ENCODE peak calls at places on chromosomes 3 and 15, in nine cellular contexts. I is spleen, V is foreskin fibroblast, J is BE2C, E is cardiac muscle cell, A is upper lobe of right lung, D is body of pancreas, N is adrenal gland, M is ovary. W is an unnamed sample.

GRCh38 chr3:72444642-72445223 is 403.5 kb downstream of the SHQ1 start:
- DNase-seq in N (no peak), I (no peak), D (no peak), J (no peak), M (no peak), E (peak), V (no peak), A (no peak), W (no peak)

GRCh38 chr15:68511073-68511991 is 67.5 kb upstream of the CORO2B start:
- DNase-seq in D (peak), E (peak), A (no peak), V (no peak), M (no peak), J (no peak), N (no peak), I (no peak), W (no peak)

GRCh38 chr3:98593046-98593936 is at the start of gene CPOX:
- DNase-seq in N (peak), A (peak), M (peak), V (peak), I (peak), E (peak), D (peak), J (peak), W (peak)

GRCh38 chr3:34056951-34057390 is 258.5 kb downstream of the PDCD6IP start:
- DNase-seq in J (no peak), N (no peak), E (no peak), D (no peak), M (no peak), I (no peak), V (no peak), A (no peak), W (no peak)

GRCh38 chr3:48403533-48404439 is 26.1 kb downstream of the PLXNB1 start:
- DNase-seq in J (no peak), E (no peak), I (peak), V (no peak), N (no peak), M (no peak), A (no peak), D (no peak), W (no peak)

GRCh38 chr3:128277378-128278049 is 124.2 kb downstream of the EEFSEC start:
- DNase-seq in N (peak), D (no peak), I (no peak), E (no peak), V (no peak), A (peak), M (no peak), J (no peak), W (no peak)

GRCh38 chr3:36803096-36803811 is 38.9 kb upstream of the DCLK3 start:
- DNase-seq in N (no peak), I (no peak), E (no peak), D (no peak), J (no peak), M (no peak), V (no peak), A (no peak), W (no peak)

GRCh38 chr15:80803580-80804525 is 24.7 kb downstream of the CEMIP start:
- DNase-seq in D (no peak), J (no peak), M (no peak), A (no peak), V (no peak), N (no peak), I (no peak), E (no peak), W (no peak)

GRCh38 chr15:45088801-45089711 is 24.9 kb downstream of the DUOX2 start:
- DNase-seq in M (no peak), V (no peak), A (no peak), J (peak), D (no peak), E (peak), N (no peak), I (no peak), W (no peak)

GRCh38 chr3:177169936-177170722 is 27.2 kb downstream of the TBL1XR1 start:
- DNase-seq in D (peak), V (no peak), N (no peak), M (no peak), E (no peak), I (no peak), A (no peak), J (no peak), W (no peak)

GRCh38 chr3:152236741-152237140 is 32.0 kb upstream of the MBNL1 start:
- DNase-seq in V (peak), I (no peak), A (no peak), M (no peak), E (no peak), J (no peak), N (no peak), D (no peak), W (peak)

GRCh38 chr3:48695113-48695753 is 9.5 kb upstream of the NCKIPSD start:
- DNase-seq in D (peak), E (peak), M (peak), A (peak), N (no peak), I (peak), V (peak), J (no peak), W (no peak)

GRCh38 chr3:55735976-55736375 is 248.9 kb upstream of the WNT5A start:
- DNase-seq in N (no peak), E (no peak), M (no peak), A (no peak), I (no peak), V (peak), J (no peak), D (no peak), W (no peak)

GRCh38 chr15:22904736-22905135 is 66.3 kb downstream of the NIPA2 start:
- DNase-seq in J (no peak), E (no peak), V (no peak), A (no peak), N (no peak), D (peak), I (peak), M (no peak), W (no peak)

GRCh38 chr3:72376917-72377710 is 471.1 kb downstream of the SHQ1 start:
- DNase-seq in V (no peak), N (no peak), M (no peak), J (no peak), D (no peak), I (no peak), E (no peak), A (no peak), W (no peak)

GRCh38 chr15:41256577-41257038 is 25.5 kb downstream of the CHP1 start:
- DNase-seq in M (no peak), E (peak), J (no peak), I (no peak), A (no peak), N (no peak), V (no peak), D (no peak), W (no peak)

GRCh38 chr3:191356586-191357439 is 26.5 kb upstream of the UTS2B start:
- DNase-seq in J (no peak), D (no peak), N (no peak), E (peak), V (peak), I (no peak), A (no peak), M (peak), W (no peak)

GRCh38 chr3:43638594-43639447 is 17.0 kb upstream of the ANO10 start:
- DNase-seq in A (no peak), N (no peak), J (no peak), M (no peak), V (peak), I (peak), E (no peak), D (peak), W (no peak)

GRCh38 chr3:55405436-55405835 is 81.7 kb downstream of the WNT5A start:
- DNase-seq in A (no peak), N (no peak), V (no peak), E (peak), J (peak), I (no peak), M (no peak), D (no peak), W (peak)

GRCh38 chr3:138835177-138835757 is 539 bp upstream of the PIK3CB start:
- DNase-seq in J (no peak), V (no peak), E (no peak), A (no peak), I (no peak), D (no peak), M (no peak), N (no peak), W (no peak)

GRCh38 chr3:46944191-46944590 is 32.4 kb downstream of the CCDC12 start:
- DNase-seq in E (no peak), N (no peak), I (peak), D (peak), A (no peak), J (no peak), M (no peak), V (no peak), W (no peak)

GRCh38 chr3:179852117-179852886 is 184.4 kb downstream of the PEX5L start:
- DNase-seq in N (no peak), J (peak), I (no peak), M (no peak), V (peak), E (peak), D (no peak), A (no peak), W (no peak)

GRCh38 chr3:48635222-48636021 is at the start of gene SLC26A6:
- DNase-seq in J (peak), E (peak), N (peak), I (peak), D (peak), V (peak), A (peak), M (peak), W (peak)

GRCh38 chr3:94862703-94863102 is 799.8 kb downstream of the NSUN3 start:
- DNase-seq in M (no peak), J (peak), V (peak), D (no peak), I (no peak), N (peak), A (no peak), E (peak), W (no peak)

GRCh38 chr3:69324362-69325025 is 61.4 kb downstream of the FRMD4B start:
- DNase-seq in A (no peak), V (peak), I (no peak), E (no peak), M (no peak), D (no peak), N (no peak), J (peak), W (no peak)

GRCh38 chr3:46670891-46671427 is 22.5 kb downstream of the ALS2CL start:
- DNase-seq in V (no peak), E (no peak), M (peak), A (peak), I (peak), D (no peak), J (peak), N (peak), W (no peak)

GRCh38 chr3:21390136-21390535 is 360.9 kb downstream of the ZNF385D start:
- DNase-seq in D (no peak), N (no peak), I (no peak), E (peak), A (no peak), M (no peak), V (peak), J (no peak), W (peak)

GRCh38 chr3:168094877-168095610 is 680 bp downstream of the GOLIM4 start:
- DNase-seq in N (peak), D (peak), M (peak), I (peak), A (peak), V (peak), J (no peak), E (peak), W (peak)

GRCh38 chr3:170599995-170600624 is 14.2 kb upstream of the SLC7A14 start:
- DNase-seq in A (no peak), V (no peak), M (no peak), D (no peak), N (no peak), J (no peak), E (no peak), I (no peak), W (no peak)

GRCh38 chr3:173396191-173397041 is 1.1 kb upstream of the NLGN1 start:
- DNase-seq in M (no peak), N (no peak), D (peak), E (no peak), J (no peak), A (no peak), I (no peak), V (peak), W (no peak)

GRCh38 chr3:124592658-124593441 is 137.4 kb upstream of the UMPS start:
- DNase-seq in N (no peak), E (no peak), M (no peak), V (no peak), I (no peak), D (peak), J (no peak), A (peak), W (no peak)

GRCh38 chr15:27222479-27222878 is 251.5 kb downstream of the GABRG3 start:
- DNase-seq in I (no peak), J (peak), A (no peak), N (no peak), M (no peak), V (peak), D (no peak), E (peak), W (peak)

GRCh38 chr3:59684766-59685165 is 634.9 kb upstream of the CFAP20DC start:
- DNase-seq in N (no peak), M (no peak), D (no peak), I (no peak), A (no peak), E (no peak), J (no peak), V (no peak), W (no peak)

GRCh38 chr3:127394031-127394430 is 106.2 kb upstream of the PRR20G start:
- DNase-seq in M (no peak), A (peak), E (no peak), V (no peak), J (no peak), I (peak), D (no peak), N (no peak), W (no peak)

GRCh38 chr3:177483182-177483967 is 286.1 kb upstream of the TBL1XR1 start:
- DNase-seq in E (no peak), A (no peak), D (peak), J (peak), I (no peak), M (no peak), V (no peak), N (no peak), W (no peak)

GRCh38 chr3:136305879-136306278 is 55.7 kb downstream of the PCCB start:
- DNase-seq in I (no peak), M (no peak), N (no peak), A (no peak), V (peak), D (no peak), J (no peak), E (peak), W (peak)

GRCh38 chr3:179613807-179614206 is 9.2 kb downstream of the NDUFB5 start:
- DNase-seq in A (no peak), I (no peak), E (peak), M (no peak), J (no peak), N (no peak), V (peak), D (no peak), W (no peak)

DNA sequence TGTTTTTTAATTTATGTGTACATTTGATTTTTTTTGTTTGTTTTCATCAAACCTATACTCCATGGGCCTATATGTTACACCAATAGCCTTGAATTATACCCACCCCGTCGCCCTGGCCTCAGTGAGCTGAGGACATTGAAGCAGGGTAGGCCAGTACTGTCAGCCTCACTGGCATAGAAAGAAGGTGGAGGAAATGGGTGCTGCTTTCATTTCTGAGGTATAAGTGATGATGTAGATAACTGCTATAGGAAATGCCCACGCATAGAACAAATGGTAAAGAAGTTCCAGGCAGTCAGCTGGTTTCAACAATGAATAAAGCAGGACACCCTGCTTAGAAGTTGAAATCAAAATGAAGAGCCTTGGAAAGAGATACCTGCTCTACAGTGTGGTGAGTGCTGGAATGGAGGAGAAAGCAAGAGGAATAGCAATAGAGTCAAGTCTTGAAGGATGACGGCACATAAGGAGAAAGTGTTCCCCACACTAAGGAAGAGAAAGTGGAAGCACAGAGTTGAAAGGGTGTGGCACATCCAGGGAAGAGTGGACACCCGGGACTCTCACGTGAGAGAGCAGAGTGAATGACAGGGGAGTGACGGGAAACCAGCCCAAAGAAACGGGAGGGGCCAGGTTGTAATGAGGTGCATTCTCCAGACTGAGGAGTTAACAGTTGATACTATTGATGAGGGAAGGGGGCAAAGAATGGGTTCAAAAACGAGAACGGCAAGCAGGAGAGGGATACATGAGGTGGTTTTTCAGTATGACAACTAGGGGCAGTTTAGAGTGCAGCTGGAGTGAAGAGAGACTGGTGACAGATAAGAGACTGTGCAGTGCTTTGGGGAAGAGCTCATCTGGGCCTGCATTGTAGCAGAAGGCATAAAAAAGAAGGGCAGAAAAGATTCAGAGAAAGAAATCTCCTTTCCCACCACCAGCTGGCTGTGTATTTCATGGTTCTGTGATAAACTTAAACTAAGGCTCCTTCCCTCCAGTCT is 70.5 kb downstream of the KLHL25 start:
- DNase-seq in N (no peak), D (no peak), M (no peak), I (no peak), E (no peak), V (no peak), A (no peak), J (no peak), W (no peak)
- H3K4me3 ChIP-seq in N (no peak), D (no peak), M (no peak), I (no peak), E (no peak), V (no peak), A (no peak), J (no peak), W (no peak)

DNA sequence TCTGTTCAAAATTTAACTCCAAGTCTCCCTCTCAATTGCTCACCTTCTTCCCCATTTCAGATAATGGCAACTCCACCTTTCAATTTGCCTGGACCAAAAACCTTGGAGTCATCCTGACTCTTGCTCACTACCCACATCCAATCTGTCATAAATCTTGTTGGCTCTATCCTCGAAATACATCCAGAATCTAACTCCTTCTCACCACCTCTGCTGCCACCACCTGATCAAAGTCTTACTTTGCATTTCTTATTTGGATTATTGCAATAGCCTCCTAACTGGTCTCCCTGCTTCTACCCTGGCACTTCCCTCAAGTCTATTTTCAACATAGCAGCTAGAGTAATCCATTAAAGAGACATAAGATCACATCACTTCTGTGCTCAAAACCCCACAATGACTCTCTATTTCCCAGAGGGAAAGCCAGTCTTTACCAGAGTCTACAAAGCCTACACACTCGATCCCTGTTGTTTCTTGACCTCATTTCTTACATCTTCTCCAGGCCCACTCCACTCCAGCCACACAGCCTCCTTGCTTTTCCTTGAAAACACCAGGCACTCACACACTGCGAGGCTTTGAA is 86.6 kb downstream of the GPR156 start:
- DNase-seq in I (no peak), A (no peak), N (no peak), M (no peak), J (no peak), E (peak), D (no peak), V (peak), W (no peak)
- TF ChIP-seq CTCF in I (no peak), A (peak), N (peak), M (no peak), J (peak), E (peak), D (no peak), V (no peak), W (no peak)

GRCh38 chr15:76118767-76119166 is 59.0 kb downstream of the TMEM266 start:
- DNase-seq in A (no peak), I (no peak), D (peak), J (no peak), M (no peak), E (no peak), V (no peak), N (no peak), W (no peak)

GRCh38 chr15:76114561-76114960 is 54.8 kb downstream of the TMEM266 start:
- DNase-seq in M (no peak), I (no peak), E (no peak), D (no peak), N (no peak), J (no peak), A (no peak), V (no peak), W (no peak)

GRCh38 chr15:76117181-76117580 is 57.4 kb downstream of the TMEM266 start:
- DNase-seq in D (no peak), A (no peak), V (no peak), J (no peak), N (no peak), E (no peak), M (no peak), I (no peak), W (no peak)

DNA sequence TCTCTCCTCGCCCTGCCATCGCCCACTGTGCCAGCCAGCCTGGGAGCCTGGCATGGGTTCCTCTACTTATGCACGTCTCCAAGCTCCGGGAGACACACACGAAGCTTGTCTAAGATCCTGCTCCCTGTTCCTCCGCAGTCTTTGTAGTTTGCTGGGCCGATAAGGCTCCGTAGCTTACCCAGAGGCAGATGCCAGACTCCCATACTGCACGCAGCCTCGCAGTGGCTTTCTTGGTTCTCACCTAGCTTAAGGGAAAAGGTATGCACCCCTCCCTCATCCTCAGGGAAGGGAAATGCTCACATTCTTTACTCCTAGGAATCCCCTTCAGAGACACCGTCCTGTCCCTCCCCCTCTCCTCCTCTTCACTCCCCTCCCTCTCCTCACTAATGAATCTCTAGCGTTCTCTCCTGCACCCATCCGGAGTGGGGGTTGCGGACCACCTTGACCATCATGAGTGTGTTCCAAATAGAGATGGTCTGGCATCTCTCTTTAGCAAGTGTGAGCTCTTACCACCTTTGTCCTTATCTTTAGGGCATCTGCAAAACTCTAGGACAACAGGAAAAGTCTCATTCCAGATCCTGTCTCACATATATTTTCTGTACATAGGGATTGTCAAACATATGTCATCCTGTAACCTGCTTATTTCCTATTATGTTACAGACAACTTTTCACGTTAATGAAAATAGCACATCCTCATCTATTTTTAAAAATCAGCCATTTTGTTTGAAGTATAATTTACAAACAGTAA is 56.5 kb downstream of the TMEM266 start:
- DNase-seq in J (no peak), E (no peak), D (peak), N (no peak), I (no peak), A (no peak), M (no peak), V (no peak), W (no peak)
- H3K4me3 ChIP-seq in J (no peak), E (no peak), D (no peak), N (no peak), I (no peak), A (no peak), M (no peak), V (no peak), W (no peak)

DNA sequence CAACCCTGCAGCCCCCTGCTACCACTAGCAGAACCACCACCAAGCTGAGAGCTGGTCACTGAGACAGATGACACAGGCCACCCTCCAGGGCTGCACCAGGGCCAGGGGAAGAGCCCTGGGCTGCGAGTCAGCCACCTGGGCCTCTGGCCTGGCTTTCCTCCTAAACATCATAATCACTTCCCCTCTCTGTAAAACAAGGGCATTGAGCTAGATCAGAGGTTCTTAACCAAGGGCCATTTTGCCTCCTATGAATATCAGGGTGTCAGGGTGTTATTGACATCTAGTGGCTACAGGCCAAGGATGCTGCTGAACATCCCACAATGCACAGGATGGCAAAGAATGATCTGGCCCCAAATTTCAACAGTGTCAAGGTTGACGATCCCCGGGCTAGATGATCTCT is 25.2 kb downstream of the TLE3 start:
- DNase-seq in I (no peak), M (no peak), E (no peak), D (no peak), V (no peak), J (no peak), N (no peak), A (no peak), W (no peak)
- TF ChIP-seq CTCF in I (peak), M (no peak), E (no peak), D (no peak), V (no peak), J (no peak), N (no peak), A (no peak), W (no peak)

W was measured in HFF-Myc.